ENCODE peak calls at places on chromosomes 12 and 14, in seven cellular contexts. C is LoVo, S is COR-L47, I is HT1080, Z is T-helper 2 cell, N is hypothalamus, W is breast epithelium. K is an unnamed sample.

GRCh38 chr14:100383727-100384158 is 60.6 kb downstream of the SLC25A47 start:
- DNase-seq in N (peak), Z (peak), C (peak), S (peak), I (peak), W (no peak), K (peak)

GRCh38 chr12:28100717-28101116 is 89.5 kb upstream of the CCDC91 start:
- DNase-seq in C (no peak), W (no peak), I (no peak), S (no peak), Z (no peak), N (no peak), K (no peak)

GRCh38 chr14:29321646-29322045 is 555.1 kb downstream of the FOXG1 start:
- DNase-seq in Z (no peak), S (no peak), C (no peak), W (no peak), I (peak), N (no peak), K (peak)

GRCh38 chr12:122024132-122024785 is 2.6 kb downstream of the BCL7A start:
- DNase-seq in N (no peak), S (no peak), C (no peak), W (no peak), Z (no peak), I (no peak), K (no peak)

GRCh38 chr14:64673748-64674147 is 30.5 kb upstream of the PLEKHG3 start:
- DNase-seq in Z (peak), I (peak), S (no peak), W (no peak), N (no peak), C (no peak), K (peak)

GRCh38 chr12:92012691-92013090 is 133.0 kb downstream of the BTG1 start:
- DNase-seq in C (no peak), Z (no peak), I (no peak), N (no peak), S (no peak), W (no peak), K (no peak)

GRCh38 chr14:71212093-71212492 is 304.8 kb downstream of the PCNX1 start:
- DNase-seq in Z (no peak), I (no peak), N (no peak), S (no peak), W (no peak), C (no peak), K (no peak)

GRCh38 chr14:88321692-88322504 is 1.2 kb downstream of the KCNK10 start:
- DNase-seq in S (no peak), C (no peak), I (no peak), W (no peak), N (no peak), Z (no peak), K (no peak)

GRCh38 chr12:19186722-19187661 is 57.5 kb downstream of the PLEKHA5 start:
- DNase-seq in C (peak), N (no peak), W (no peak), I (peak), Z (peak), S (no peak), K (peak)

GRCh38 chr12:55707841-55708694 is at the start of gene ITGA7:
- DNase-seq in S (peak), Z (peak), N (peak), W (no peak), C (peak), I (no peak), K (peak)

K was measured in HTR-8/SVneo.